ENCODE peak calls at places on chromosomes 11 and 22, in eight cellular contexts. One of them, this sample, is unnamed.

GRCh38 chr11:65526744-65527143 is 1.9 kb downstream of the SCYL1 start:
- DNase-seq in NCI-H1105: no peak
- DNase-seq in NAMALWA: no peak
- DNase-seq in activated B cell treated with CpG ODN at 0.5 μM for 24 hours: no peak
- DNase-seq in stimulated activated CD4-positive, alpha-beta T cell treated with anti-CD3 and anti-CD28 coated beads, Interleukin-1b, Interleukin-23, amount 100 ng/mL, for 1 hour: no peak
- DNase-seq in ELR: no peak
- DNase-seq in neural progenitor cell: no peak
- DNase-seq in activated CD8-positive, alpha-beta memory T cell treated with anti-CD3 and anti-CD28 coated beads, Interleukin-2, amount 50 U/mL, for 48 hours: no peak
- DNase-seq in this sample: no peak

GRCh38 chr11:66851698-66852465 is 5.0 kb upstream of the LRFN4 start:
- DNase-seq in activated B cell treated with CpG ODN at 0.5 μM for 24 hours: no peak
- DNase-seq in NCI-H1105: no peak
- DNase-seq in neural progenitor cell: peak; percentile 30
- DNase-seq in NAMALWA: peak; percentile 76
- DNase-seq in stimulated activated CD4-positive, alpha-beta T cell treated with anti-CD3 and anti-CD28 coated beads, Interleukin-1b, Interleukin-23, amount 100 ng/mL, for 1 hour: no peak
- DNase-seq in ELR: no peak
- DNase-seq in activated CD8-positive, alpha-beta memory T cell treated with anti-CD3 and anti-CD28 coated beads, Interleukin-2, amount 50 U/mL, for 48 hours: no peak
- DNase-seq in this sample: no peak

GRCh38 chr22:23289851-23290724 is 109.8 kb downstream of the BCR start:
- DNase-seq in ELR: peak; percentile 62
- DNase-seq in activated CD8-positive, alpha-beta memory T cell treated with anti-CD3 and anti-CD28 coated beads, Interleukin-2, amount 50 U/mL, for 48 hours: peak; percentile 84
- DNase-seq in NAMALWA: peak; percentile 82
- DNase-seq in neural progenitor cell: peak; percentile 74
- DNase-seq in activated B cell treated with CpG ODN at 0.5 μM for 24 hours: peak; percentile 39
- DNase-seq in NCI-H1105: no peak
- DNase-seq in stimulated activated CD4-positive, alpha-beta T cell treated with anti-CD3 and anti-CD28 coated beads, Interleukin-1b, Interleukin-23, amount 100 ng/mL, for 1 hour: peak; percentile 7
- DNase-seq in this sample: no peak

GRCh38 chr11:128419012-128419767 is 168.2 kb downstream of the ETS1 start:
- DNase-seq in NAMALWA: no peak
- DNase-seq in activated B cell treated with CpG ODN at 0.5 μM for 24 hours: no peak
- DNase-seq in ELR: peak; percentile 23
- DNase-seq in NCI-H1105: no peak
- DNase-seq in stimulated activated CD4-positive, alpha-beta T cell treated with anti-CD3 and anti-CD28 coated beads, Interleukin-1b, Interleukin-23, amount 100 ng/mL, for 1 hour: no peak
- DNase-seq in activated CD8-positive, alpha-beta memory T cell treated with anti-CD3 and anti-CD28 coated beads, Interleukin-2, amount 50 U/mL, for 48 hours: no peak
- DNase-seq in neural progenitor cell: no peak
- DNase-seq in this sample: no peak

GRCh38 chr11:118497831-118498230 is 29.4 kb upstream of the TTC36 start:
- DNase-seq in neural progenitor cell: no peak
- DNase-seq in activated CD8-positive, alpha-beta memory T cell treated with anti-CD3 and anti-CD28 coated beads, Interleukin-2, amount 50 U/mL, for 48 hours: no peak
- DNase-seq in stimulated activated CD4-positive, alpha-beta T cell treated with anti-CD3 and anti-CD28 coated beads, Interleukin-1b, Interleukin-23, amount 100 ng/mL, for 1 hour: no peak
- DNase-seq in ELR: peak; percentile 92
- DNase-seq in activated B cell treated with CpG ODN at 0.5 μM for 24 hours: no peak
- DNase-seq in NAMALWA: no peak
- DNase-seq in NCI-H1105: no peak
- DNase-seq in this sample: no peak

GRCh38 chr11:132234878-132235277 is 864.5 kb downstream of the NTM start:
- DNase-seq in stimulated activated CD4-positive, alpha-beta T cell treated with anti-CD3 and anti-CD28 coated beads, Interleukin-1b, Interleukin-23, amount 100 ng/mL, for 1 hour: no peak
- DNase-seq in activated CD8-positive, alpha-beta memory T cell treated with anti-CD3 and anti-CD28 coated beads, Interleukin-2, amount 50 U/mL, for 48 hours: no peak
- DNase-seq in NAMALWA: no peak
- DNase-seq in neural progenitor cell: no peak
- DNase-seq in ELR: peak; percentile 89
- DNase-seq in activated B cell treated with CpG ODN at 0.5 μM for 24 hours: no peak
- DNase-seq in NCI-H1105: no peak
- DNase-seq in this sample: no peak

GRCh38 chr22:49266561-49267519 is 560.8 kb downstream of the BRD1 start:
- DNase-seq in activated CD8-positive, alpha-beta memory T cell treated with anti-CD3 and anti-CD28 coated beads, Interleukin-2, amount 50 U/mL, for 48 hours: no peak
- DNase-seq in ELR: no peak
- DNase-seq in stimulated activated CD4-positive, alpha-beta T cell treated with anti-CD3 and anti-CD28 coated beads, Interleukin-1b, Interleukin-23, amount 100 ng/mL, for 1 hour: no peak
- DNase-seq in activated B cell treated with CpG ODN at 0.5 μM for 24 hours: no peak
- DNase-seq in neural progenitor cell: peak; percentile 41
- DNase-seq in NCI-H1105: no peak
- DNase-seq in NAMALWA: no peak
- DNase-seq in this sample: peak; percentile 84

GRCh38 chr11:10303558-10304363 is 1.1 kb upstream of the ADM start:
- DNase-seq in activated B cell treated with CpG ODN at 0.5 μM for 24 hours: peak; percentile 37
- DNase-seq in NAMALWA: peak; percentile 40
- DNase-seq in stimulated activated CD4-positive, alpha-beta T cell treated with anti-CD3 and anti-CD28 coated beads, Interleukin-1b, Interleukin-23, amount 100 ng/mL, for 1 hour: no peak
- DNase-seq in activated CD8-positive, alpha-beta memory T cell treated with anti-CD3 and anti-CD28 coated beads, Interleukin-2, amount 50 U/mL, for 48 hours: peak; percentile 64
- DNase-seq in neural progenitor cell: peak; percentile 41
- DNase-seq in ELR: peak; percentile 90
- DNase-seq in NCI-H1105: peak; percentile 29
- DNase-seq in this sample: no peak

GRCh38 chr11:12765428-12765827 is 91.2 kb downstream of the TEAD1 start:
- DNase-seq in activated B cell treated with CpG ODN at 0.5 μM for 24 hours: no peak
- DNase-seq in NAMALWA: peak; percentile 3
- DNase-seq in stimulated activated CD4-positive, alpha-beta T cell treated with anti-CD3 and anti-CD28 coated beads, Interleukin-1b, Interleukin-23, amount 100 ng/mL, for 1 hour: no peak
- DNase-seq in NCI-H1105: peak; percentile 91
- DNase-seq in ELR: no peak
- DNase-seq in neural progenitor cell: no peak
- DNase-seq in activated CD8-positive, alpha-beta memory T cell treated with anti-CD3 and anti-CD28 coated beads, Interleukin-2, amount 50 U/mL, for 48 hours: no peak
- DNase-seq in this sample: no peak

GRCh38 chr11:45152740-45153595 is 6.5 kb downstream of the PRDM11 start:
- DNase-seq in ELR: no peak
- DNase-seq in neural progenitor cell: no peak
- DNase-seq in activated B cell treated with CpG ODN at 0.5 μM for 24 hours: no peak
- DNase-seq in NCI-H1105: no peak
- DNase-seq in NAMALWA: no peak
- DNase-seq in activated CD8-positive, alpha-beta memory T cell treated with anti-CD3 and anti-CD28 coated beads, Interleukin-2, amount 50 U/mL, for 48 hours: no peak
- DNase-seq in stimulated activated CD4-positive, alpha-beta T cell treated with anti-CD3 and anti-CD28 coated beads, Interleukin-1b, Interleukin-23, amount 100 ng/mL, for 1 hour: no peak
- DNase-seq in this sample: peak; percentile 74